ENCODE peak calls at places on chromosome 1, in four cellular contexts. L is K562, N is caudate nucleus, O is mammary epithelial cell. M is an unnamed sample.

GRCh38 chr1:89310505-89310904 is 37.8 kb upstream of the GBP5 start:
- DNase-seq in L (no peak), N (no peak), O (no peak), M (no peak)

GRCh38 chr1:209626633-209627348 is 25.4 kb downstream of the LAMB3 start:
- DNase-seq in L (no peak), O (no peak), N (no peak), M (no peak)

GRCh38 chr1:224096773-224097172 is 17.1 kb upstream of the FBXO28 start:
- DNase-seq in O (no peak), N (no peak), L (no peak), M (no peak)

GRCh38 chr1:158819461-158820443 is 11.4 kb upstream of the MNDA start:
- DNase-seq in N (no peak), L (peak), O (no peak), M (no peak)

GRCh38 chr1:19310720-19311502 is 1.0 kb downstream of the AKR7A2 start:
- DNase-seq in L (no peak), O (no peak), N (no peak), M (no peak)

GRCh38 chr1:65764052-65764451 is 28.6 kb upstream of the PDE4B start:
- DNase-seq in N (no peak), O (no peak), L (no peak), M (no peak)

GRCh38 chr1:94648225-94649007 is 106.9 kb upstream of the F3 start:
- DNase-seq in O (peak), L (peak), N (no peak), M (peak)

GRCh38 chr1:29249170-29249691 is 12.9 kb downstream of the PTPRU start:
- DNase-seq in N (no peak), O (peak), L (no peak), M (peak)

GRCh38 chr1:63592536-63593302 is 492 bp upstream of the PGM1 start:
- DNase-seq in N (no peak), O (no peak), L (no peak), M (no peak)

GRCh38 chr1:195054217-195054687 is 1554.0 kb downstream of the KCNT2 start:
- DNase-seq in N (no peak), O (no peak), L (no peak), M (no peak)

GRCh38 chr1:20124451-20125057 is 5.2 kb upstream of the PLA2G2D start:
- DNase-seq in L (peak), N (no peak), O (peak), M (peak)

GRCh38 chr1:86868477-86868876 is 45.4 kb downstream of the SELENOF start:
- DNase-seq in O (no peak), N (no peak), L (no peak), M (no peak)

GRCh38 chr1:52542085-52542688 is 10.7 kb downstream of the TUT4 start:
- DNase-seq in N (no peak), L (no peak), O (no peak), M (no peak)

GRCh38 chr1:51736702-51737101 is 119.8 kb downstream of the OSBPL9 start:
- DNase-seq in N (no peak), O (peak), L (peak), M (peak)

GRCh38 chr1:39142394-39143060 is 62.0 kb upstream of the MACF1 start:
- DNase-seq in N (no peak), O (peak), L (no peak), M (peak)

GRCh38 chr1:245345191-245345884 is 190.6 kb downstream of the KIF26B start:
- DNase-seq in O (no peak), N (no peak), L (peak), M (peak)

GRCh38 chr1:96660503-96660902 is 61.1 kb upstream of the PTBP2 start:
- DNase-seq in O (peak), N (no peak), L (no peak), M (no peak)

GRCh38 chr1:246971322-246971721 is 36.5 kb downstream of the ZNF695 start:
- DNase-seq in N (no peak), O (no peak), L (no peak), M (peak)

GRCh38 chr1:227544067-227544655 is 19.2 kb upstream of the ZNF678 start:
- DNase-seq in N (no peak), O (no peak), L (no peak), M (no peak)

GRCh38 chr1:173473599-173474011 is 3.5 kb upstream of the PRDX6 start:
- DNase-seq in O (peak), N (no peak), L (no peak), M (peak)

GRCh38 chr1:1917304-1917976 is 1.6 kb downstream of the TMEM52 start:
- DNase-seq in L (no peak), N (no peak), O (no peak), M (peak)

GRCh38 chr1:227378876-227379554 is 60.7 kb upstream of the CDC42BPA start:
- DNase-seq in L (no peak), N (no peak), O (peak), M (no peak)

GRCh38 chr1:244082969-244083368 is 31.9 kb downstream of the ZBTB18 start:
- DNase-seq in N (no peak), O (no peak), L (no peak), M (no peak)

GRCh38 chr1:202805886-202806511 is 2.2 kb downstream of the KDM5B start:
- DNase-seq in O (peak), N (no peak), L (no peak), M (no peak)

GRCh38 chr1:47231314-47232186 is 475 bp downstream of the TAL1 start:
- DNase-seq in O (peak), L (peak), N (no peak), M (peak)

GRCh38 chr1:88519156-88519555 is 164.9 kb upstream of the PKN2 start:
- DNase-seq in L (no peak), N (no peak), O (no peak), M (no peak)

GRCh38 chr1:212208978-212209644 is 76.1 kb upstream of the PPP2R5A start:
- DNase-seq in N (no peak), L (no peak), O (no peak), M (no peak)

GRCh38 chr1:22778842-22779520 is 68.3 kb downstream of the EPHB2 start:
- DNase-seq in N (peak), L (no peak), O (no peak), M (no peak)

GRCh38 chr1:199855580-199855979 is 171.9 kb upstream of the NR5A2 start:
- DNase-seq in L (no peak), N (no peak), O (peak), M (no peak)

GRCh38 chr1:199854681-199855321 is 172.7 kb upstream of the NR5A2 start:
- DNase-seq in N (no peak), L (no peak), O (no peak), M (no peak)

GRCh38 chr1:199856381-199856780 is 171.1 kb upstream of the NR5A2 start:
- DNase-seq in L (no peak), O (no peak), N (no peak), M (no peak)

GRCh38 chr1:199857516-199857915 is 170.0 kb upstream of the NR5A2 start:
- DNase-seq in N (no peak), O (no peak), L (no peak), M (no peak)

DNA sequence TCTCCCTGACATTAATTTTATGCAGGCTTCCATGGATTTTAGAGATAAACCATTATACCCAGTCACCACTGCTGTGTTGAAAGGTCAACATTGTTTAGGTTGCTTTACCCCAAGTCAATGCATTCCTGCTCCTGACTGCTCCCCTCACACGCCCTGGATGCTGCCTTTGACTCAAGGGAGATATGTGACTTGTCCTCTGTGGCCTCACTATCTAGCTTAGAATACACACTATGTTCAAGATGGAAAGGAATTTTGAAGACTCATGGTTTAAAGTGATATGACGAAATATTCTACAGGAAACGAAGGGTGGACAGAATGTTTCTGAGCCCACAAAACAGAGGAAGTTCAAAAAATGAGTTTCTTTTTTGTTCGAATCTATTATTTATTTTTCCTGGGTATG is 170.4 kb upstream of the NR5A2 start:
- DNase-seq in L (no peak), N (no peak), O (no peak), M (no peak)
- H3K27ac ChIP-seq in L (no peak), N (no peak), O (peak), M (no peak)

DNA sequence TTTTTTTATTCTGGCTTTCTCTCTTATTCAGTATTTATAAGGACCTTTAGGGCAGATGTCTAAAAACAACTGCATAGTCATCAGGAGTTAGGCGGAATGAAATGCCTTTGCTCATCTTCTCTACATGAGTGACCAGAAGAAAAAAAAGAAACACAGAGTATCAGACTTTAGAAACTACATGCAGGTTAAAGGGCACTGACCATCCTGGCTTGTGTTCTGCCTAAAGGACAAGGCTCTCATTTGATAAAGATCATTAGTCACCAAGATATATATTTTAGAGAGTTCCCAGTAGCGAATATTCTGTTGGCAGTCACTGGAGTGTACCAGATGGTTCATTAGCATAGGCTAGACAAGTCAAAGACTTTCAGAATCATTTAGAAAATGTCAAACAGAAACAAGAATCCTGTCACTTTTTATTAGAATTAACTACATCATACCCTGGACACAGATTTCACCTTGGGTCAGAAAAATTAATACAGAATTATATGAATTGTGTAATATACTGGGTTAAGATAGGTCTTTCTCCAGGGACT is 145.7 kb downstream of the NR5A2 start:
- DNase-seq in L (no peak), O (no peak), N (no peak), M (no peak)
- H3K27ac ChIP-seq in L (no peak), O (no peak), N (no peak), M (no peak)

DNA sequence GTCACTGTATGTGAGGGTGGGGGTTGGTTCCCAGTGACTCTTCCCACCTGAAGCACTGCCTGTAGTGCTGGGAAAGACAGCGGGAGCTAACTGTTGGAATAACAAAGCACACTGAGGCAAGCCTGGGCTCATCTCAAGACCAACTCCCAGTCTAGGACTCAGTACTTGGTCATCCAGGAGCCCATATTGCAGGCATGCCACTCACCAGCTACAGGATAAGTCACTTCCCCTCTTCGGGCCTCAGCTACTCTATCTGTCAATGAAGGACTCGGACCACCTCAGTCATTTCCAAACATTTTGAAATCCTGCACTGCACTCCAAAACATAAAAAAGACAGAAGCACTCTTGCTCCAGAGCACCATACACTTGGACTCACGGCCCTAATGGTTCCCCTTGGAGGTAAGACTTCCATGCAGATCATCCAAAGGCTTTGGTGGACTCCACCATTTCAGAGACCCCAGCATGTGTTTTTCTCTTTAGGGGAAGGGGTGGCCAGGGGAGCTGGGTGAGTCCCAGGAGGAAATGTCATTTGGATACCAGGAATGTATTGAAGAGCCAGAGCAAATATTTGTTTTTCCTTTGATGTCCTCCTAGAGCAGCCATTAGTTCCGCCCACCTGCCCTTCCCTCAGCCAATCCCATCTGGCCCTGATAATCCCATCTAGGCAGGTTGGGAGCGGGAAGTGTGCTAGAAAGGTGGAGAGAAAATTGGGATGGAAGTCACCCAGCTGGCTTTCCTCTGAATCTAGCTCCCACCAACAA is 3.1 kb downstream of the NUAK2 start:
- DNase-seq in O (peak), L (no peak), N (no peak), M (peak)
- H3K27ac ChIP-seq in O (peak), L (no peak), N (no peak), M (peak)

DNA sequence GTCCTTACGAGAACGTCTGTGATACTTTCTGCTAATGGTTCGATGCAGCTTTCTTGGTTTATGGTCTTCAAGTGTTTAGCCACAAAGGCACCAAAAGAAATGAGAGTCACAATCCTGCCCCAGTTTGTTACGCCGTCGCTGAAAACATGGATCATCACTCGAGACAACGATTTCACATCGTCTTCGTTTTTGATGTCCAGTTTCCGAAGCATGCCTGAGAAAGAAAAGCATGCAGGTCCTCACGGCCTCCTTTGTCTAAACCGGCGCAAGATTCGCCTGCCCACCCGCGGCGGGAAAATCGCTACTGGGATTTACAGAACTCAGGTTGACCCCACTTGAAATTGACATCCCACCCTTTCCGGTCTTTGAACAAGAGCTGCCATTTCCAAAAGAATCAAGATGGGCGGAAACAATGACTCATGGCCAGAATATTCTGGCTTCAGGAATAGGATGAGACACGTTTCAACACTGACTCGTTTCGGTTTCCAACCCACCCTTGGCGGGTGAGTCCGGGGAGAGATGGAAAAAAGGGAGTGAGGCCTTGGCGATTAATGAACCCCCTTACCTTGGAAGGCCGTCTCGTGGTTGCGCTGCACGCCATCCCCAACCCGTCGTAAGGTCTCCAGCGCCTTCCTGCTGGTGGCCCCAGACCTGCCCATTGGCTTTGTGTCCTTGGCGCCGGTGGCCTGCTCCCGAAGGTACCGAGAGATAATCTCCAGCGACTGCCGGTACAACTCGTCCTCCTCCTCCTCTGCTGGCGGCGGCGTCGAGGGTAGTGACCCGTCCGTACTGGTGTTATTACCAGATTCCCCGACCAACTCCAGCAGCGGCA is 916 bp downstream of the MCL1 start:
- DNase-seq in N (peak), L (no peak), O (peak), M (peak)
- H3K27ac ChIP-seq in N (peak), L (peak), O (peak), M (peak)

GRCh38 chr1:67827688-67828087 is 5.6 kb downstream of the GNG12 start:
- DNase-seq in N (no peak), L (no peak), O (no peak), M (no peak)

GRCh38 chr1:67821263-67821662 is 12.0 kb downstream of the GNG12 start:
- DNase-seq in N (no peak), L (no peak), O (no peak), M (no peak)

GRCh38 chr1:67824771-67825170 is 8.5 kb downstream of the GNG12 start:
- DNase-seq in L (no peak), N (no peak), O (no peak), M (no peak)

GRCh38 chr1:67825596-67825995 is 7.7 kb downstream of the GNG12 start:
- DNase-seq in N (no peak), O (no peak), L (no peak), M (no peak)

DNA sequence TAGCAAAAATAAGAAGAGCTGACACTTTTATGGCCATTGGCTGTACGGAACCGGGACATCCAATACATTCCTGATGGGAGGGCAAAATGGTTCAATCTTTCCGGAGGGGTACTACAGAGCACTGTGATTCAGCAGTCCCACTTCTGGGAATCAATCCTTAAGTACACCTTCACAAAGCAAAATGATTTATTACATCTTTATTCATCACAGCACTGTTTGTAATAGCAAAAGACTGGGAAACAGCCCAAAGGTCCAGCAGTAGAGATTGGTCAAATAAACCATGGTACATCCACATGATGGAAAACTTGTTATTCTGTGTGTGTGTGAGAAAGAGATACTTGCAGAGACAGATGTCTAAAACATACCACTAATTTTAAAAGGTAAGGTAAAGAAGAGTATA is 9.6 kb downstream of the GNG12 start:
- DNase-seq in N (no peak), O (no peak), L (no peak), M (no peak)
- H3K27ac ChIP-seq in N (no peak), O (no peak), L (no peak), M (no peak)

GRCh38 chr1:151370211-151370911 is 2.1 kb downstream of the SELENBP1 start:
- DNase-seq in O (no peak), L (peak), N (no peak), M (no peak)

GRCh38 chr1:151371744-151372410 is 628 bp downstream of the SELENBP1 start:
- DNase-seq in O (no peak), L (peak), N (no peak), M (peak)

GRCh38 chr1:151369621-151370048 is 2.9 kb downstream of the SELENBP1 start:
- DNase-seq in L (no peak), O (no peak), N (no peak), M (no peak)

GRCh38 chr1:151372411-151372934 is at the start of gene SELENBP1:
- DNase-seq in O (no peak), N (peak), L (peak), M (peak)

GRCh38 chr1:151371340-151371739 is 1.2 kb downstream of the SELENBP1 start:
- DNase-seq in N (peak), L (no peak), O (no peak), M (no peak)
- H3K27ac ChIP-seq in N (peak), L (no peak), O (no peak), M (no peak)

DNA sequence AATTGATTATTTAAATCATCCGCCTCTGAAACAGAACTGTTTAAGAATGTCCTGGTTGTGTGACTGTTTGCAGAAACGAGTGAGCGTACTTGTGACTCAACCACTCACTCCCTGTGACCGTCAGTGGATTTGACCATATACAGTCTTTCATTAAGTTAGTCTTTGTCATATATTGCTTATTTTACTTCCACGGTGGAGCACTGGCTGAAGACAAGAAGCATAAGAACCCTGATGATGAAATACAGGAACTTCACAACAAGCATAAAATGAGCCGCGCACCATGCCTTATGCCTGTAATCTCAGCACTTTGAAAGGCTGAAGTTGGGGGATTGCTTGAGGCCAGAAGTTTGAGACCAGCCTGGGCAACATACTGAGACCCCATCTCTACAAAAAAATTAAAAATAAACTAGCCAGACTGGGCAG is 194.0 kb downstream of the TOMM20 start:
- DNase-seq in O (peak), N (no peak), L (no peak), M (no peak)
- H3K27ac ChIP-seq in O (no peak), N (no peak), L (no peak), M (no peak)

M was measured in hepatocyte.